ENCODE peak calls at places on chromosomes 6 and 20, in five cellular contexts. E is NCI-H2081, Q is COR-L47, W is ACHN, G is fibroblast of mammary gland. S is an unnamed sample.

GRCh38 chr6:149895702-149896310 is 2.1 kb downstream of the RAET1E start:
- DNase-seq in G (peak), E (no peak), Q (peak), W (peak), S (no peak)

GRCh38 chr20:46062621-46063020 is 27.1 kb downstream of the NCOA5 start:
- DNase-seq in W (no peak), G (no peak), E (no peak), Q (no peak), S (no peak)

GRCh38 chr6:72646604-72647485 is 25.0 kb downstream of the KCNQ5 start:
- DNase-seq in G (peak), E (no peak), Q (no peak), W (no peak), S (no peak)

GRCh38 chr6:100322886-100323285 is 141.8 kb downstream of the SIM1 start:
- DNase-seq in W (no peak), G (peak), E (no peak), Q (no peak), S (no peak)

GRCh38 chr20:3901028-3901746 is 12.0 kb downstream of the PANK2 start:
- DNase-seq in W (no peak), G (no peak), Q (no peak), E (no peak), S (no peak)

GRCh38 chr6:168333039-168333438 is 13.5 kb upstream of the DACT2 start:
- DNase-seq in Q (no peak), E (no peak), W (peak), G (no peak), S (no peak)

GRCh38 chr6:106117579-106117978 is 31.4 kb downstream of the PRDM1 start:
- DNase-seq in Q (no peak), W (no peak), G (no peak), E (no peak), S (no peak)

GRCh38 chr6:131765853-131766135 is 42.0 kb upstream of the ENPP1 start:
- DNase-seq in Q (no peak), E (no peak), W (no peak), G (no peak), S (no peak)

GRCh38 chr6:35388023-35388422 is 45.7 kb downstream of the PPARD start:
- DNase-seq in G (no peak), Q (no peak), W (no peak), E (no peak), S (no peak)

GRCh38 chr20:32362924-32363364 is 4.8 kb downstream of the ASXL1 start:
- DNase-seq in G (no peak), W (no peak), Q (no peak), E (no peak), S (no peak)

GRCh38 chr20:9407805-9408421 is 106.5 kb upstream of the LAMP5 start:
- DNase-seq in W (peak), Q (peak), E (peak), G (peak), S (peak)

GRCh38 chr6:162118706-162119105 is 608.9 kb downstream of the PRKN start:
- DNase-seq in E (no peak), G (peak), W (no peak), Q (no peak), S (no peak)

GRCh38 chr6:121645100-121645745 is 209.8 kb downstream of the GJA1 start:
- DNase-seq in G (peak), E (no peak), Q (no peak), W (no peak), S (no peak)

GRCh38 chr20:32348207-32348606 is 9.9 kb upstream of the ASXL1 start:
- DNase-seq in Q (no peak), W (no peak), E (no peak), G (no peak), S (no peak)

GRCh38 chr20:31831211-31831610 is 12.1 kb downstream of the MYLK2 start:
- DNase-seq in G (no peak), W (no peak), Q (no peak), E (no peak), S (no peak)

GRCh38 chr20:36768768-36769430 is 4.7 kb downstream of the DSN1 start:
- DNase-seq in W (no peak), E (no peak), Q (no peak), G (peak), S (no peak)

S was measured in keratinocyte.